ENCODE peak calls at places on chromosomes 1 and 21, in nine cellular contexts. M is mesenchymal stem cell, D is IMR-90, L is neuronal stem cell, W is neural progenitor cell, Y is keratinocyte, J is HCT116, U is astrocyte, S is mammary epithelial cell. Z is an unnamed sample.
A peak's percentile ranks its signal among the peaks of the same experiment; 100 is the strongest.

GRCh38 chr1:214551436-214552173 is at the start of gene PTPN14:
- DNase-seq in M (peak; percentile 96), D (peak; percentile 96), L (peak; percentile 94), W (peak; percentile 98), Y (no peak), J (peak; percentile 85), U (peak; percentile 91), S (peak; percentile 92), Z (peak; percentile 96)

GRCh38 chr21:36486246-36486645 is 6.3 kb upstream of the CLDN14 start:
- DNase-seq in M (no peak), D (no peak), L (no peak), W (no peak), Y (no peak), J (no peak), U (no peak), S (no peak), Z (no peak)

GRCh38 chr21:46317710-46318463 is 5.8 kb downstream of the C21orf58 start:
- DNase-seq in M (no peak), D (no peak), L (no peak), W (peak; percentile 25), Y (no peak), J (no peak), U (no peak), S (no peak), Z (no peak)

GRCh38 chr1:109792056-109792831 is 28.5 kb upstream of the EPS8L3 start:
- DNase-seq in M (peak; percentile 96), D (peak; percentile 93), L (peak; percentile 41), W (peak; percentile 80), Y (no peak), J (no peak), U (peak; percentile 88), S (peak; percentile 52), Z (peak; percentile 94)

GRCh38 chr1:109425391-109425790 is 857 bp downstream of the PSMA5 start:
- DNase-seq in M (peak; percentile 62), D (peak; percentile 38), L (no peak), W (no peak), Y (no peak), J (no peak), U (no peak), S (peak; percentile 14), Z (no peak)

GRCh38 chr1:44035726-44036408 is 4.6 kb upstream of the SLC6A9 start:
- DNase-seq in M (no peak), D (no peak), L (no peak), W (peak; percentile 55), Y (no peak), J (no peak), U (no peak), S (no peak), Z (peak; percentile 76)

GRCh38 chr1:66980745-66981367 is 56.1 kb downstream of the MIER1 start:
- DNase-seq in M (peak; percentile 34), D (peak; percentile 46), L (no peak), W (no peak), Y (no peak), J (no peak), U (no peak), S (peak; percentile 35), Z (no peak)

GRCh38 chr1:50693829-50694228 is 266.2 kb downstream of the FAF1 start:
- DNase-seq in M (no peak), D (no peak), L (no peak), W (no peak), Y (no peak), J (no peak), U (no peak), S (no peak), Z (no peak)

GRCh38 chr1:205563927-205564441 is 59.5 kb downstream of the CDK18 start:
- DNase-seq in M (no peak), D (no peak), L (no peak), W (no peak), Y (no peak), J (no peak), U (no peak), S (no peak), Z (no peak)

GRCh38 chr1:42348498-42348897 is 13.5 kb upstream of the FOXJ3 start:
- DNase-seq in M (no peak), D (no peak), L (no peak), W (peak; percentile 53), Y (no peak), J (no peak), U (no peak), S (no peak), Z (no peak)

DNA sequence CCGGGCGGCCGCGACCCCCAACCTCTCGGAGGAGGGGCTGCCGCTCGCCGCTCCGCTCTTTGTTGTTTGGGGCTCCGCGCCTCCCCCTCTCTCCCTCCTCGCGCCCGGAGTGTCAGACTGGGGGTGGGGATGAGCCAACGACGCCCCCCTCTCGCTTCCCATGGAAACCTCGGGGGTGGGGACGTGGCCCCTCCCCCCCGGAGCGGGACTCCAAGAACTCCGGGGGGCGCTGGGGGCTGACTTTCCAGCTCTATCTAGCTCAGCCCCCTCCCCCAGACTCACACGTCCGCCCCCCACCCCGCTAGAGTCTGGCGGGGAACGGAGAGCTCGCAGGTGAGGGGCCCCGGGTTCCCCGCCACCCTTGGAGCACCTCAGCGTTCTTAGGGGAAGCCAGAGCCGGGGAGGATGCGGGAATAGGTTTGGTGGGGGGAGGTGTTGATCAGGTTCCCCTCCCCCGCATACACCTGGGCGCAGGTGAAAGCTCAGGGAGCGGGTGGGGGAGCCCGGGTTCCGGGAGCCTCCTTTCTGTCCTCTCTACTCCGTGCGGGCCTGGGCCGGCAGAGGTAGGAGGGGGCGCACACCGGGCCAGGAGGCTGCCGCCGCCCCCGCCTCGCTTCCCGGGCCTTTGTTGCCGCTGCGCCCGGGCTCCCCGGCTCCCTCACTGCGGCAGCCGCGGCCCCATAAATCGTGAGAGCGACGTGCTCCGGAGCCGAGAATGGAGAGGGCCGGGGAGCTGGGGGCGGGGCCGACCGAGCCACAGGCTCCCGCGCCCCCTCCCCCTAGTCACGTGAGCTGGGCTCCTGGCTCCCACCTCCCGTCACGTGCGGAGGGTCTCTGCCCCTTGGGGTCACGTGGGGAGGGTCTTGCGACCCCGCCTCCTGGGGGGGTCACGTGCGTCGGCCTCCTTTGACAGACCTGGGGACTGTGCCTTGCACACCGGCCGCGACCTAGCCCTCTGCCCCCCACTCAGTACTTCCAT is 1.9 kb downstream of the EFNA3 start:
- DNase-seq in M (peak; percentile 35), D (no peak), L (peak; percentile 89), W (peak; percentile 95), Y (no peak), J (no peak), U (no peak), S (no peak), Z (peak; percentile 78)
- H3K9ac ChIP-seq in M (no peak overlapping the region), D (no peak overlapping the region), L (peak overlapping the region; percentile 93), W (no peak overlapping the region), Y (peak overlapping the region; percentile 20), J (peak overlapping the region; percentile 81), U (no peak overlapping the region), S (no peak overlapping the region), Z (no peak overlapping the region)

GRCh38 chr1:111140680-111140967 is 601 bp downstream of the CEPT1 start:
- DNase-seq in M (peak; percentile 72), D (peak; percentile 36), L (no peak), W (peak; percentile 78), Y (peak; percentile 11), J (no peak), U (peak; percentile 61), S (peak; percentile 75), Z (no peak)

GRCh38 chr1:111141245-111141644 is 1.2 kb downstream of the CEPT1 start:
- DNase-seq in M (no peak), D (no peak), L (no peak), W (no peak), Y (no peak), J (no peak), U (no peak), S (no peak), Z (no peak)

GRCh38 chr1:111139956-111140679 is at the start of the genes CEPT1 and DRAM2:
- DNase-seq in M (peak; percentile 97), D (peak; percentile 96), L (peak; percentile 98), W (peak; percentile 99), Y (peak; percentile 90), J (peak; percentile 90), U (peak; percentile 96), S (peak; percentile 95), Z (peak; percentile 95)

GRCh38 chr1:111141803-111142202 is 1.8 kb downstream of the CEPT1 start:
- DNase-seq in M (no peak), D (no peak), L (no peak), W (no peak), Y (no peak), J (no peak), U (no peak), S (peak; percentile 60), Z (no peak)

GRCh38 chr1:111142358-111142975 is 2.4 kb downstream of the CEPT1 start:
- DNase-seq in M (no peak), D (no peak), L (no peak), W (peak; percentile 13), Y (no peak), J (no peak), U (no peak), S (no peak), Z (no peak)
- H3K4me1 ChIP-seq in M (peaks cover 3% of the 10 kb centered on the region), D (peaks cover 2% of the 10 kb centered on the region), L (peaks cover 2% of the 10 kb centered on the region), W (peaks cover 27% of the 10 kb centered on the region), Y (peaks cover 19% of the 10 kb centered on the region), J (peaks cover 5% of the 10 kb centered on the region), U (peaks cover 13% of the 10 kb centered on the region), S (peaks cover 13% of the 10 kb centered on the region), Z (peaks cover 8% of the 10 kb centered on the region)

DNA sequence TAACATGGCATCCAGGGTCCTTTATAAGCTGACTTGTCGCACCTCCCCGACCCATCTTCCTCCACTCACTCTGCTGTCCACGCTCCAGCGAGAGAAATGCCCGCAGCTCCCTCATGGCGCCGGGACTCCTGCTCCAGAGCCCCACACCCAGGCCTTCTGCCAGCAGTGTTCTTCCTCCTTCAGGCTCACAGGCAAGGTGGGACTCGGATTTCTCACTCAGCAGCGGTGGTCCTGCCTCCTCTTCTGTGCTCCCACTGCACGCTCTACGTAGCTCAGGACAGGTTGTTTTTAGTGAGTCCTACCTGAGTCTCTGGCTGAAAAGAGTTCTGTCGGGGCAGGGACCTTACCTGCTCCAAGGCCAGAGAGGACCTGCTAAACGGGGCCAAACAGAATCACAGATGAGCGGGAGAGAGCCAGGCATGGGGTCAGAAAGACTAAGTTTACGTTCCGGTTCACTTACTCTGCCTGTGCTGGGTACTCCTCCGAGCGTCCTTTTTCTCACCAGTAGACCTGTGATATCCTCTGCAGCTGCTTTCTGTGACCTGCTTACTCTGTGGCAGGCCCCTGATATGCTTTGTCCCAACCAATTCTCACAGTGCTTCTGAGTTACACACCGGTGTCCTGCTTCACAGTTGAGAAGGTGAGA is 11.3 kb downstream of the THEMIS2 start:
- DNase-seq in M (no peak), D (no peak), L (no peak), W (no peak), Y (no peak), J (no peak), U (no peak), S (no peak), Z (peak; percentile 62)
- H3K9ac ChIP-seq in M (no peak overlapping the region), D (no peak overlapping the region), L (no peak overlapping the region), W (no peak overlapping the region), Y (no peak overlapping the region), J (no peak overlapping the region), U (no peak overlapping the region), S (no peak overlapping the region), Z (no peak overlapping the region)

DNA sequence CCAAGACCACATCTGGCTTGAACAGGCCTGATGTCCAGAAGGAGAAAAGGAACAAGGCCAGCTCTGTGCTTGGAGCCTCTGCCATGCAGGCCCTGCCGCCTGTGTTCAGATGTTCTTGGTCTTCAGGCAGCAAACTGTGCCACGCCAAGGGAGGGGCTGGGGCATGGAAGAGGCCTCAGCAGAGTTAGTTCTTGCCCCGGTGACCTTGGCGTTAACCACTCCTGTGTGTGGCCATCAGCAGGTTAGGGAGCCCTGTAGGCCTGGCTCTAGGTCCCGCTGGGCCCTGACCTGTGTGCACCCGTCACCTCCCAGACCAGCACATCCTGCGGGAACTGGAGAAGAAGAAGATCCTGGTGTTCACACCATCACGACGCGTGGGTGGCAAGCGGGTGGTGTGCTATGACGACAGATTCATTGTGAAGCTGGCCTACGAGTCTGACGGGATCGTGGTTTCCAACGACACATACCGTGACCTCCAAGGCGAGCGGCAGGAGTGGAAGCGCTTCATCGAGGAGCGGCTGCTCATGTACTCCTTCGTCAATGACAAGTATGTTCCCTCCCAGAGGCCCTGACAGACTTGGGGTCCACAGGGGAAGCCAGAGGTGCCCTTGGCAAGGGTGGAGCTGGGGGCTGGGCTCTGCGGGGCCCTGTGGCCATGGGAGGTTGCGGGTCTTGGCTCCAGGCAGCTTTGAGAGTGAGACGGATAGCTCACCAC is 7.1 kb downstream of the ZC3H12A start:
- DNase-seq in M (no peak), D (no peak), L (no peak), W (no peak), Y (peak; percentile 38), J (no peak), U (no peak), S (no peak), Z (no peak)
- H3K4me1 ChIP-seq in M (peaks cover 49% of the 10 kb centered on the region), D (peaks cover 44% of the 10 kb centered on the region), L (peaks cover 7% of the 10 kb centered on the region), W (no peaks in the 10 kb centered on the region), Y (peaks cover 75% of the 10 kb centered on the region), J (peaks cover 36% of the 10 kb centered on the region), U (peaks cover 48% of the 10 kb centered on the region), S (peaks cover 71% of the 10 kb centered on the region), Z (peaks cover 28% of the 10 kb centered on the region)